ENCODE peak calls at places on chromosomes 7 and 10, in eight cellular contexts. K is neuronal stem cell, H is lower lobe of right lung, F is uterus, G is stomach, O is lower leg skin, I is transverse colon, J is Peyer's patch. N is an unnamed sample.

GRCh38 chr10:127418536-127419168 is 130.5 kb upstream of the NPS start:
- DNase-seq in K (no peak), H (no peak), F (no peak), G (no peak), O (no peak), I (no peak), J (no peak), N (no peak)

GRCh38 chr10:4568731-4569130 is 257.3 kb upstream of the AKR1E2 start:
- DNase-seq in K (no peak), H (no peak), F (no peak), G (no peak), O (no peak), I (no peak), J (no peak), N (no peak)

GRCh38 chr10:1048349-1048731 is 579 bp downstream of the IDI1 start:
- DNase-seq in K (no peak), H (peak; percentile 69), F (no peak), G (no peak), O (no peak), I (peak; percentile 60), J (peak; percentile 75), N (no peak)

GRCh38 chr10:80464557-80465466 is 10.7 kb downstream of the TSPAN14 start:
- DNase-seq in K (peak; percentile 84), H (no peak), F (no peak), G (peak; percentile 47), O (no peak), I (no peak), J (peak; percentile 50), N (peak; percentile 46)

GRCh38 chr7:95104739-95105138 is 197.3 kb downstream of the PPP1R9A start:
- DNase-seq in K (no peak), H (no peak), F (no peak), G (no peak), O (no peak), I (no peak), J (no peak), N (no peak)

GRCh38 chr10:74977913-74978847 is 133.3 kb upstream of the SAMD8 start:
- DNase-seq in K (no peak), H (no peak), F (no peak), G (no peak), O (no peak), I (no peak), J (no peak), N (no peak)

GRCh38 chr7:560966-561630 is 41.5 kb upstream of the PDGFA start:
- DNase-seq in K (no peak), H (no peak), F (no peak), G (no peak), O (no peak), I (no peak), J (no peak), N (no peak)

GRCh38 chr10:21926949-21927348 is 76.6 kb downstream of the DNAJC1 start:
- DNase-seq in K (no peak), H (no peak), F (no peak), G (no peak), O (no peak), I (no peak), J (no peak), N (no peak)

GRCh38 chr10:85557077-85557476 is 809.5 kb downstream of the GRID1 start:
- DNase-seq in K (no peak), H (no peak), F (no peak), G (no peak), O (no peak), I (no peak), J (no peak), N (no peak)

GRCh38 chr10:110398419-110399162 is 93.9 kb upstream of the SMNDC1 start:
- DNase-seq in K (no peak), H (peak; percentile 58), F (peak; percentile 38), G (peak; percentile 79), O (peak; percentile 86), I (peak; percentile 84), J (peak; percentile 87), N (no peak)

GRCh38 chr7:101814996-101815825 is 2.2 kb upstream of the CUX1 start:
- DNase-seq in K (no peak), H (peak; percentile 56), F (peak; percentile 67), G (peak; percentile 51), O (no peak), I (peak; percentile 70), J (peak; percentile 72), N (no peak)

GRCh38 chr10:11178606-11179221 is 161.0 kb downstream of the CELF2 start:
- DNase-seq in K (no peak), H (peak; percentile 61), F (no peak), G (peak; percentile 47), O (peak; percentile 53), I (peak; percentile 73), J (peak; percentile 91), N (no peak)

GRCh38 chr7:39228946-39229345 is 251.2 kb downstream of the POU6F2 start:
- DNase-seq in K (no peak), H (no peak), F (no peak), G (no peak), O (no peak), I (no peak), J (no peak), N (no peak)

GRCh38 chr10:62972103-62972502 is 155.9 kb upstream of the EGR2 start:
- DNase-seq in K (no peak), H (no peak), F (no peak), G (no peak), O (no peak), I (no peak), J (no peak), N (no peak)

GRCh38 chr10:132987671-132988571 is 45.6 kb upstream of the CFAP46 start:
- DNase-seq in K (no peak), H (peak; percentile 40), F (no peak), G (no peak), O (no peak), I (no peak), J (no peak), N (peak; percentile 63)

GRCh38 chr10:44935201-44935960 is 24.2 kb upstream of the RASSF4 start:
- DNase-seq in K (no peak), H (no peak), F (no peak), G (no peak), O (peak; percentile 36), I (no peak), J (no peak), N (peak; percentile 74)

GRCh38 chr10:21166557-21167287 is 269.6 kb upstream of the NEBL start:
- DNase-seq in K (no peak), H (peak; percentile 83), F (no peak), G (peak; percentile 68), O (no peak), I (peak; percentile 28), J (no peak), N (no peak)

GRCh38 chr7:135938563-135938962 is 38.6 kb downstream of the MTPN start:
- DNase-seq in K (no peak), H (no peak), F (no peak), G (no peak), O (no peak), I (no peak), J (no peak), N (no peak)

GRCh38 chr7:6640246-6640721 is 3.2 kb downstream of the ZNF316 start:
- DNase-seq in K (no peak), H (no peak), F (peak; percentile 68), G (no peak), O (no peak), I (no peak), J (no peak), N (no peak)

GRCh38 chr7:104074529-104074928 is 85.1 kb upstream of the RELN start:
- DNase-seq in K (no peak), H (no peak), F (no peak), G (no peak), O (no peak), I (no peak), J (no peak), N (no peak)
- H3K4me3 ChIP-seq in K (no peak overlapping the region), H (no peak overlapping the region), F (no peak overlapping the region), G (no peak overlapping the region), O (no peak overlapping the region), I (no peak overlapping the region), J (no peak overlapping the region), N (no peak overlapping the region)

GRCh38 chr7:140247564-140247963 is 70.8 kb upstream of the KDM7A start:
- DNase-seq in K (no peak), H (no peak), F (no peak), G (no peak), O (no peak), I (no peak), J (no peak), N (no peak)
- H3K4me3 ChIP-seq in K (no peak overlapping the region), H (no peak overlapping the region), F (no peak overlapping the region), G (no peak overlapping the region), O (no peak overlapping the region), I (no peak overlapping the region), J (no peak overlapping the region), N (no peak overlapping the region)

DNA sequence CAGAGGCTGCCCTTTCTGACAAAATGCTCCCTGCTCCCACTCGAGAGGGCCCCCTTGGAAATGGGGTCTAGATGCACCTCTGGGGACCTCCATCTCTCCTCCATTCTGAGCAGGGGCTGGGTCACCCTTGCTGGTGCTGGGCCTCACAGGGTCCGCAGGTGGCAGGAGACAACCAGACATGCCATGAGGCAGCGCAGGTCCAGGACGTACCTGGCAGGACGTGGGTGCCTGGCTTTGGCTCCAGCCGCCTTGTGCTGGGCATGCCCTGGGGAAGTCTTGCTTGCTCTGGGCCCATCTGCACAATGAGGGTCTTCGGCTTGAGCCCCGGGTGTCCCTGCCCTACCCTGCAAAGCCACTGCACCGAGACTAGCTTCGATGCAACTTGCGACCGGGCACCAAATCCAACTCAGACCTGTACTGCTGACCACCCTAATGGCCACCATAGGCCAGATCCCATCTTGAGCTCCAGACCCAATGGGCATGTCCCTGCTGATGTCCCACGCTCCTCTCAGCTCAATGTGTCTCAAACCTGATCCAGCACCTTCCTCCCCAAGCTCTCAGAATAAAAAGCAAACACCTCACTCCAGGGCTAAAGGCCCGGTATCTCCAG is 107.0 kb downstream of the FAM53B start:
- DNase-seq in K (no peak), H (no peak), F (no peak), G (no peak), O (no peak), I (no peak), J (no peak), N (no peak)
- H3K4me3 ChIP-seq in K (peak overlapping the region; percentile 2), H (no peak overlapping the region), F (no peak overlapping the region), G (no peak overlapping the region), O (no peak overlapping the region), I (no peak overlapping the region), J (no peak overlapping the region), N (no peak overlapping the region)

DNA sequence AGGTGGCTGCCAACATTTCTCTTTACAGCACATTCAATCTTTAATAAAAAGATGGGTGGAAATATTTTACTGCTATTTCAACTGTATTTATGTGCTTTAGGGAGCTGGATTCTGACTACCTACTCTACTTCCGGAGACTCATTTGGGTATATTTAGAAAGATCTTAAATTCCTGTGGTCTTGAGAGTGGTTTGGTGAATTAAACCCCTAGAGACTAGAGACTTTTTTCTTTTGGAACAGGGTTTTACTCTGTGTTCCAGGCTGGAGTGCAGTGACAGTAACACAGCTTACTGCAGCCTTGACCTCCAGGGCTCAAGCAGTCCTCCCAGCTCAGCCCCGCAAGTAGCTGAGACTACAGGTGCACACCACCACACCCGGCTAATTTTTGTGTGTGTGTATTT is 79.0 kb upstream of the HABP2 start:
- DNase-seq in K (no peak), H (no peak), F (no peak), G (no peak), O (no peak), I (no peak), J (no peak), N (no peak)
- H3K4me3 ChIP-seq in K (no peak overlapping the region), H (no peak overlapping the region), F (no peak overlapping the region), G (no peak overlapping the region), O (no peak overlapping the region), I (no peak overlapping the region), J (no peak overlapping the region), N (no peak overlapping the region)